ENCODE peak calls at places on chromosomes 3 and 15, in four cellular contexts. One of them, this sample, is unnamed.
A peak's percentile ranks its signal among the peaks of the same experiment; 100 is the strongest.

GRCh38 chr3:151283907-151284461 is 5.6 kb upstream of the P2RY14 start:
- DNase-seq in stimulated activated CD4-positive, alpha-beta T cell treated with anti-CD3 and anti-CD28 coated beads, Interleukin-2, amount 100 ng/mL, for 24 hours: no peak
- DNase-seq in hypothalamus: no peak
- DNase-seq in psoas muscle: no peak
- DNase-seq in this sample: no peak

GRCh38 chr15:78621810-78622402 is 1.1 kb upstream of the CHRNA3 start:
- DNase-seq in stimulated activated CD4-positive, alpha-beta T cell treated with anti-CD3 and anti-CD28 coated beads, Interleukin-2, amount 100 ng/mL, for 24 hours: no peak
- DNase-seq in hypothalamus: no peak
- DNase-seq in psoas muscle: no peak
- DNase-seq in this sample: no peak

GRCh38 chr15:33402640-33403039 is 91.9 kb downstream of the RYR3 start:
- DNase-seq in stimulated activated CD4-positive, alpha-beta T cell treated with anti-CD3 and anti-CD28 coated beads, Interleukin-2, amount 100 ng/mL, for 24 hours: no peak
- DNase-seq in hypothalamus: no peak
- DNase-seq in psoas muscle: no peak
- DNase-seq in this sample: no peak

GRCh38 chr15:47803767-47804166 is 86.5 kb downstream of the SEMA6D start:
- DNase-seq in stimulated activated CD4-positive, alpha-beta T cell treated with anti-CD3 and anti-CD28 coated beads, Interleukin-2, amount 100 ng/mL, for 24 hours: no peak
- DNase-seq in hypothalamus: no peak
- DNase-seq in psoas muscle: no peak
- DNase-seq in this sample: no peak

GRCh38 chr3:139710212-139710611 is 32.4 kb upstream of the NMNAT3 start:
- DNase-seq in stimulated activated CD4-positive, alpha-beta T cell treated with anti-CD3 and anti-CD28 coated beads, Interleukin-2, amount 100 ng/mL, for 24 hours: no peak
- DNase-seq in hypothalamus: no peak
- DNase-seq in psoas muscle: no peak
- DNase-seq in this sample: no peak

GRCh38 chr3:58535531-58536500 is 1.2 kb downstream of the ACOX2 start:
- DNase-seq in stimulated activated CD4-positive, alpha-beta T cell treated with anti-CD3 and anti-CD28 coated beads, Interleukin-2, amount 100 ng/mL, for 24 hours: no peak
- DNase-seq in hypothalamus: no peak
- DNase-seq in psoas muscle: no peak
- DNase-seq in this sample: no peak

GRCh38 chr15:95371664-95372063 is 958.8 kb upstream of the NR2F2 start:
- DNase-seq in stimulated activated CD4-positive, alpha-beta T cell treated with anti-CD3 and anti-CD28 coated beads, Interleukin-2, amount 100 ng/mL, for 24 hours: no peak
- DNase-seq in hypothalamus: no peak
- DNase-seq in psoas muscle: no peak
- DNase-seq in this sample: no peak

GRCh38 chr3:190229632-190230424 is 92.4 kb downstream of the CLDN1 start:
- DNase-seq in stimulated activated CD4-positive, alpha-beta T cell treated with anti-CD3 and anti-CD28 coated beads, Interleukin-2, amount 100 ng/mL, for 24 hours: no peak
- DNase-seq in hypothalamus: no peak
- DNase-seq in psoas muscle: no peak
- DNase-seq in this sample: no peak

GRCh38 chr3:42730706-42731420 is 28.3 kb upstream of the HHATL start:
- DNase-seq in stimulated activated CD4-positive, alpha-beta T cell treated with anti-CD3 and anti-CD28 coated beads, Interleukin-2, amount 100 ng/mL, for 24 hours: no peak
- DNase-seq in hypothalamus: no peak
- DNase-seq in psoas muscle: no peak
- DNase-seq in this sample: no peak

GRCh38 chr15:51250217-51251011 is 88.0 kb downstream of the CYP19A1 start:
- DNase-seq in stimulated activated CD4-positive, alpha-beta T cell treated with anti-CD3 and anti-CD28 coated beads, Interleukin-2, amount 100 ng/mL, for 24 hours: no peak
- DNase-seq in hypothalamus: no peak
- DNase-seq in psoas muscle: no peak
- DNase-seq in this sample: no peak

GRCh38 chr15:25775317-25775912 is 87.7 kb downstream of the ATP10A start:
- DNase-seq in stimulated activated CD4-positive, alpha-beta T cell treated with anti-CD3 and anti-CD28 coated beads, Interleukin-2, amount 100 ng/mL, for 24 hours: no peak
- DNase-seq in hypothalamus: no peak
- DNase-seq in psoas muscle: peak; percentile 81
- DNase-seq in this sample: no peak

GRCh38 chr15:73322665-73323373 is 45.9 kb downstream of the HCN4 start:
- DNase-seq in stimulated activated CD4-positive, alpha-beta T cell treated with anti-CD3 and anti-CD28 coated beads, Interleukin-2, amount 100 ng/mL, for 24 hours: no peak
- DNase-seq in hypothalamus: no peak
- DNase-seq in psoas muscle: no peak
- DNase-seq in this sample: no peak

GRCh38 chr15:89299896-89300295 is 34.7 kb downstream of the POLG start:
- DNase-seq in stimulated activated CD4-positive, alpha-beta T cell treated with anti-CD3 and anti-CD28 coated beads, Interleukin-2, amount 100 ng/mL, for 24 hours: no peak
- DNase-seq in hypothalamus: no peak
- DNase-seq in psoas muscle: no peak
- DNase-seq in this sample: no peak

GRCh38 chr3:150736316-150736719 is 26.7 kb downstream of the SIAH2 start:
- DNase-seq in stimulated activated CD4-positive, alpha-beta T cell treated with anti-CD3 and anti-CD28 coated beads, Interleukin-2, amount 100 ng/mL, for 24 hours: no peak
- DNase-seq in hypothalamus: no peak
- DNase-seq in psoas muscle: no peak
- DNase-seq in this sample: no peak

GRCh38 chr3:4589475-4590111 is 96.4 kb downstream of the ITPR1 start:
- DNase-seq in stimulated activated CD4-positive, alpha-beta T cell treated with anti-CD3 and anti-CD28 coated beads, Interleukin-2, amount 100 ng/mL, for 24 hours: no peak
- DNase-seq in hypothalamus: no peak
- DNase-seq in psoas muscle: no peak
- DNase-seq in this sample: no peak

GRCh38 chr3:5613580-5613979 is 426.1 kb downstream of the EDEM1 start:
- DNase-seq in stimulated activated CD4-positive, alpha-beta T cell treated with anti-CD3 and anti-CD28 coated beads, Interleukin-2, amount 100 ng/mL, for 24 hours: no peak
- DNase-seq in hypothalamus: no peak
- DNase-seq in psoas muscle: no peak
- DNase-seq in this sample: no peak